ENCODE peak calls at places on chromosomes 6 and 20, in five cellular contexts. M is hypothalamus, R is activated T-cell treated with anti-CD3 and anti-CD28 coated beads for 1 hour, C is T-helper 17 cell, K is mucosa of gallbladder. P is an unnamed sample.

GRCh38 chr6:44580901-44581300 is 193.4 kb downstream of the CDC5L start:
- DNase-seq in M (no peak), C (no peak), R (no peak), K (no peak), P (no peak)

GRCh38 chr6:25054469-25054868 is 118.7 kb upstream of the RIPOR2 start:
- DNase-seq in M (no peak), K (no peak), C (no peak), R (no peak), P (no peak)

GRCh38 chr6:109816452-109817374 is 125.6 kb downstream of the FIG4 start:
- DNase-seq in R (no peak), M (no peak), K (no peak), C (no peak), P (peak)

GRCh38 chr6:34284563-34285545 is 36.0 kb upstream of the SMIM29 start:
- DNase-seq in M (no peak), R (no peak), K (peak), C (no peak), P (no peak)

GRCh38 chr20:59636791-59637370 is 32.5 kb downstream of the PHACTR3 start:
- DNase-seq in K (peak), R (no peak), C (no peak), M (no peak), P (no peak)

GRCh38 chr6:73129653-73130443 is 95.4 kb downstream of the KHDC1L start:
- DNase-seq in M (no peak), K (peak), C (peak), R (peak), P (peak)

GRCh38 chr20:23225407-23226060 is 125.1 kb upstream of the NXT1 start:
- DNase-seq in K (peak), C (no peak), M (no peak), R (no peak), P (no peak)

GRCh38 chr6:109922851-109923250 is 55.3 kb upstream of the GPR6 start:
- DNase-seq in R (no peak), C (no peak), K (no peak), M (no peak), P (no peak)

GRCh38 chr6:134175532-134176282 is 123.3 kb upstream of the SLC2A12 start:
- DNase-seq in C (peak), R (peak), M (no peak), K (peak), P (no peak)

GRCh38 chr6:47794577-47795135 is 12.8 kb downstream of the OPN5 start:
- DNase-seq in M (no peak), R (no peak), K (no peak), C (no peak), P (no peak)

GRCh38 chr6:126805861-126806260 is 312.6 kb upstream of the RSPO3 start:
- DNase-seq in K (no peak), M (no peak), C (no peak), R (no peak), P (no peak)

GRCh38 chr6:81981812-81982211 is 229.3 kb upstream of the TENT5A start:
- DNase-seq in R (no peak), M (no peak), K (no peak), C (no peak), P (no peak)

GRCh38 chr6:109790131-109790530 is 99.0 kb downstream of the FIG4 start:
- DNase-seq in R (no peak), C (no peak), K (no peak), M (no peak), P (no peak)

GRCh38 chr6:44084231-44085014 is 42.8 kb downstream of the MRPL14 start:
- DNase-seq in C (no peak), K (no peak), M (no peak), R (no peak), P (no peak)

GRCh38 chr20:44910690-44911262 is 916 bp downstream of the PABPC1L start:
- DNase-seq in C (no peak), R (no peak), K (no peak), M (no peak), P (no peak)

GRCh38 chr6:19535351-19535750 is 301.8 kb upstream of the ID4 start:
- DNase-seq in R (no peak), M (no peak), K (peak), C (no peak), P (peak)

GRCh38 chr20:8089668-8090067 is 42.4 kb upstream of the PLCB1 start:
- DNase-seq in K (no peak), M (no peak), R (no peak), C (no peak), P (no peak)

GRCh38 chr6:154891901-154892300 is 103.2 kb upstream of the TIAM2 start:
- DNase-seq in C (no peak), M (no peak), R (no peak), K (peak), P (no peak)

GRCh38 chr6:166650824-166651223 is 23.8 kb upstream of the RPS6KA2 start:
- DNase-seq in R (no peak), M (no peak), K (no peak), C (no peak), P (no peak)

GRCh38 chr6:27002447-27002846 is 245.1 kb upstream of the PRSS16 start:
- DNase-seq in C (no peak), K (no peak), R (no peak), M (no peak), P (no peak)

GRCh38 chr6:148329568-148330299 is 12.9 kb upstream of the SASH1 start:
- DNase-seq in R (no peak), M (no peak), C (no peak), K (no peak), P (no peak)

GRCh38 chr6:94902974-94903628 is 674.2 kb upstream of the MANEA start:
- DNase-seq in K (no peak), M (no peak), R (no peak), C (no peak), P (no peak)

GRCh38 chr20:18288748-18289705 is 700 bp downstream of the ZNF133 start:
- DNase-seq in K (no peak), C (no peak), R (no peak), M (no peak), P (no peak)

GRCh38 chr20:55678970-55679667 is 326.2 kb downstream of the CBLN4 start:
- DNase-seq in R (no peak), M (no peak), K (no peak), C (no peak), P (no peak)

GRCh38 chr6:136767583-136768307 is 24.5 kb downstream of the MAP3K5 start:
- DNase-seq in R (no peak), K (no peak), C (no peak), M (no peak), P (no peak)

GRCh38 chr6:155985660-155986138 is 530.1 kb upstream of the NOX3 start:
- DNase-seq in M (no peak), R (no peak), K (no peak), C (no peak), P (peak)